ENCODE peak calls at places on chromosomes 13 and 19, in four cellular contexts. F, G, B and O are unnamed samples.

GRCh38 chr13:112781881-112782361 is 92.1 kb downstream of the ATP11A start:
- DNase-seq in F (no peak), B (no peak), G (no peak), O (no peak)

GRCh38 chr13:99215466-99215865 is 14.8 kb downstream of the UBAC2 start:
- DNase-seq in G (peak; percentile 82), B (no peak), F (peak; percentile 84), O (peak; percentile 60)

GRCh38 chr19:32039446-32039845 is 306.0 kb upstream of the ZNF507 start:
- DNase-seq in F (no peak), G (no peak), B (no peak), O (no peak)

GRCh38 chr19:56112313-56112709 is 8.8 kb downstream of the ZNF787 start:
- DNase-seq in B (no peak), G (no peak), F (no peak), O (no peak)

GRCh38 chr19:27672309-27673047 is 1540.5 kb downstream of the UQCRFS1 start:
- DNase-seq in F (no peak), G (no peak), B (no peak), O (no peak)

GRCh38 chr19:31639306-31639705 is 290.1 kb upstream of the TSHZ3 start:
- DNase-seq in G (no peak), B (no peak), F (no peak), O (no peak)

GRCh38 chr13:40187836-40188591 is 478.4 kb downstream of the FOXO1 start:
- DNase-seq in B (no peak), F (peak; percentile 70), G (peak; percentile 74), O (peak; percentile 57)

GRCh38 chr13:31000889-31001288 is 68.4 kb downstream of the TEX26 start:
- DNase-seq in G (no peak), F (no peak), B (no peak), O (no peak)

GRCh38 chr13:29878101-29878500 is 27.7 kb upstream of the UBL3 start:
- DNase-seq in G (no peak), F (no peak), B (no peak), O (no peak)

GRCh38 chr19:45972081-45972943 is 1.4 kb downstream of the NOVA2 start:
- DNase-seq in B (peak; percentile 10), F (peak; percentile 23), G (peak; percentile 60), O (peak; percentile 8)

GRCh38 chr19:38657633-38658222 is 10.3 kb downstream of the ACTN4 start:
- DNase-seq in F (no peak), B (no peak), G (peak; percentile 55), O (no peak)

GRCh38 chr19:8567522-8568172 is 9.6 kb downstream of the MYO1F start:
- DNase-seq in B (peak; percentile 52), G (no peak), F (no peak), O (no peak)

GRCh38 chr19:42277821-42278809 is 9.1 kb downstream of the CIC start:
- DNase-seq in B (no peak), F (no peak), G (no peak), O (no peak)
- H3K27ac ChIP-seq in B (no peak overlapping the region), F (no peak overlapping the region), G (peak overlapping the region; percentile 31), O (no peak overlapping the region)

GRCh38 chr19:6616011-6616410 is 25.1 kb upstream of the CD70 start:
- DNase-seq in F (no peak), B (no peak), G (no peak), O (no peak)

GRCh38 chr19:6613711-6614110 is 22.8 kb upstream of the CD70 start:
- DNase-seq in B (peak; percentile 49), G (no peak), F (no peak), O (no peak)

GRCh38 chr19:6608950-6609349 is 18.0 kb upstream of the CD70 start:
- DNase-seq in G (no peak), B (no peak), F (no peak), O (no peak)

GRCh38 chr19:6610934-6611370 is 20.0 kb upstream of the CD70 start:
- DNase-seq in F (no peak), B (no peak), G (no peak), O (no peak)

DNA sequence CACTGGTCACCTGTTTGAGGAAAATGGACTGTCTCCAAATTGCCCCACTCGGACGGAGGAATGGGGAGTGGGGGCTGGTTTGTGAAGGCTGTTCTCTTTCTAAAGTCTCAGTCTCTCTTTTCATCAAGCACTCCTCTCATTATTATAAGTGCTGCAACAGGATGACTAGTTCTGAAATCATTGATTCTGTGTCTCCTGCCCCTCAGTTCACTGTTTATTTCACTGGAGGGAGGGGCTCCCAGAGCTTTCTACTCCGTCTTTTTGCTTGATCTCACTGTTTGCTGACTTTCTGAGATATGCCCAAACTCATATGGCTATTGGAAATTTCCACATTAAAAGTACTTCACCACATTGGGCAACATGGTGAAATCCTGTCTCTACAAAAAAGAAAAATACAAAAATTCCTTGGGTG is 20.5 kb upstream of the CD70 start:
- DNase-seq in G (no peak), F (no peak), B (no peak), O (no peak)
- H3K27ac ChIP-seq in G (no peak overlapping the region), F (no peak overlapping the region), B (no peak overlapping the region), O (no peak overlapping the region)

GRCh38 chr19:58387338-58388174 is 487 bp downstream of the RPS5 start:
- DNase-seq in G (no peak), B (no peak), F (no peak), O (no peak)
- H3K27ac ChIP-seq in G (peak overlapping the region; percentile 89), B (peak overlapping the region; percentile 98), F (peak overlapping the region; percentile 95), O (peak overlapping the region; percentile 93)

DNA sequence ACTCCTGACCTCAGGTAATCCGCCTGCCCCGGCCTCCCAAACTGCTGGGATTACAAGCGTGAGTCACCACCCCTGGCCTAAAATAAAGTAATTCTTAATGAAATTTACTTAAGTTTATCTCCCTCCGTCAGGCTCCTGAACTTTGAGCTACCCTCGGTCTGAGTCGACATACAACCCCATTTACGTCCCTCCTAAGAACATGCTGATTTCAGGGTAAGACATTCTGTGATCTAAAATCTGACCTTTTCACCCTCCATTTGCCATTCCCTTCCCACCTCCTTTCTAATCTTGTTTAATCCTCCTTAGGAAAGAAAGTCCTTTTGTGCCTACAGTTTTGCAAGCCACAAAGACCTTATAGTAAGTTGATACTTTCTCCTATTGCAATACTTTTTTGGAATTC is 143.4 kb downstream of the ZNF737 start:
- DNase-seq in G (no peak), B (no peak), F (no peak), O (no peak)
- H3K27ac ChIP-seq in G (no peak overlapping the region), B (no peak overlapping the region), F (no peak overlapping the region), O (no peak overlapping the region)

DNA sequence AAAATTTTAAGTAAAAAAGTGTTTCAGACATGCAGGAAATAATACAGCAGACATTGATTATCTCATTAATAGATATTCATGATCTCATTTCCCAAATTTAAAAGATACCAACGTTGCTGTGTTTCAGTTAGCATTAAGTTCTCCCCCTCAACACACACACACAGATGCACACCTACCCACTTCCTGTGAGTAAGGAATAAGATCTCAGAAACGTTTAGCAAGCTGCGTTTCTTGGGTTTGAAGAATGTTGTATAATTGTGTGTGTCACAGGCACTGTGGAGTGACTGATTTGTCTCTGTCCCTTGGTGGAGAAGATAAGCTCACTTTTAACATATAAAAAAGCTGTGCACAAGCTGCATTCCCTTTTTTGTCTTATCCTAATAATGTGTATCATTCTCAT is 196.8 kb downstream of the PDS5B start:
- DNase-seq in G (peak; percentile 16), B (no peak), F (peak; percentile 17), O (no peak)
- H3K27ac ChIP-seq in G (no peak overlapping the region), B (no peak overlapping the region), F (no peak overlapping the region), O (no peak overlapping the region)

GRCh38 chr19:2475702-2476450 is at the start of gene GADD45B:
- DNase-seq in G (peak; percentile 96), F (peak; percentile 96), B (peak; percentile 98), O (peak; percentile 98)
- H3K27ac ChIP-seq in G (peak within 1 kb of the TSS; percentile 76), F (peak within 1 kb of the TSS; percentile 83), B (peak within 1 kb of the TSS; percentile 89), O (peak within 1 kb of the TSS; percentile 80)

DNA sequence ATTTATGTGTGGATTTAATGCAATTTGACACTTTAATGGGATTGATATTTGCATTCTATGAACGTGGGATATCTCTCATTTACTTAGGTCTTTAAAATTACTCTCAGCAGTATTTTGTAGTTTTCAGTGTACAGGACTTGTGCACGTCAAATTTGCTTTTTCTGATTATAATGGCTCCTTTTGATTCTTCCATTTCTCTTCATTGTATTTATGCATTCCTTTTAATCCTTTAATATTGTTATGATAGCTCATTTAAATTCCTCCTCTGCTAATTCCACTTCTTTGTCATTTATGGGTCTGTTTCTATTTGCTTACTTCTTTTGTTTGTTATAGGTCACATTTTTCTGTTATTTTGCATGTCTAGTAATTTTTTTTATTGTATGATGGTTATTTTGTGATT is 226.6 kb downstream of the ATP8A2 start:
- DNase-seq in F (no peak), B (no peak), G (no peak), O (no peak)
- H3K27ac ChIP-seq in F (no peak overlapping the region), B (no peak overlapping the region), G (no peak overlapping the region), O (no peak overlapping the region)

GRCh38 chr19:12200020-12200419 is 37.1 kb downstream of the ZNF136 start:
- DNase-seq in F (no peak), G (no peak), B (no peak), O (no peak)

GRCh38 chr19:12194827-12195500 is 32.1 kb downstream of the ZNF136 start:
- DNase-seq in B (no peak), F (peak; percentile 63), G (peak; percentile 55), O (peak; percentile 51)

GRCh38 chr19:12198136-12198535 is 35.2 kb downstream of the ZNF136 start:
- DNase-seq in G (no peak), F (no peak), B (no peak), O (no peak)

DNA sequence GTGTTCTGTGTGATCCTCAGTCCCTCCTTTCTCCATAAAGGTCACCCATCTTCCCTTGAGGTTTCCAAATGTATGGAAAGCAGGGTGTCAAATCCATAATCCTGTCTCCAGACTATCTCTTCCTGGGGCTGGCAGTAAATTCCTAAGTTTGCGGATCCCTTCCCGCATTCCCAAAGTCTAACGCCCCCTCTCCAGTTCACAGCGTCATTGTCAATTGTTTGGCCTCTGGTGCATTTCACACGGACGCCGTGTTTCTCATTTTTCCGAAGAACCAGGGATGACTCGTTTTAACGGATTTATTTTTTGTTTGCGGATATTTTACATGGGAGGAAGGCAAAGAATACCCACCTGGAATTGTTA is 32.6 kb downstream of the ZNF136 start:
- DNase-seq in G (no peak), B (no peak), F (no peak), O (no peak)
- H3K27ac ChIP-seq in G (no peak overlapping the region), B (no peak overlapping the region), F (no peak overlapping the region), O (no peak overlapping the region)